ENCODE peak calls at places on chromosomes 3 and 15, in five cellular contexts. V is fibroblast of lung, T is cardiac fibroblast, I is astrocyte of the spinal cord, B is coronary artery. U is an unnamed sample.
A peak's percentile ranks its signal among the peaks of the same experiment; 100 is the strongest.

GRCh38 chr15:89341316-89342005 is 6.8 kb upstream of the POLG start:
- DNase-seq in V (no peak), T (no peak), I (no peak), B (no peak), U (no peak)

GRCh38 chr3:119184083-119184482 is 10.7 kb downstream of the UPK1B start:
- DNase-seq in V (no peak), T (no peak), I (no peak), B (no peak), U (no peak)

GRCh38 chr15:85381850-85382751 is 1.7 kb downstream of the AKAP13 start:
- DNase-seq in V (peak; percentile 44), T (peak; percentile 35), I (no peak), B (no peak), U (no peak)

GRCh38 chr15:52879862-52880261 is 89.7 kb upstream of the ONECUT1 start:
- DNase-seq in V (no peak), T (no peak), I (no peak), B (no peak), U (no peak)

GRCh38 chr3:95588473-95588872 is 1225.9 kb upstream of the EPHA6 start:
- DNase-seq in V (no peak), T (no peak), I (no peak), B (no peak), U (no peak)

GRCh38 chr3:111412656-111413055 is 129.3 kb upstream of the CD96 start:
- DNase-seq in V (no peak), T (no peak), I (no peak), B (no peak), U (no peak)

GRCh38 chr3:14179114-14179465 is 473 bp downstream of the LSM3 start:
- DNase-seq in V (no peak), T (no peak), I (no peak), B (no peak), U (no peak)

GRCh38 chr3:115523467-115523866 is 99.8 kb upstream of the GAP43 start:
- DNase-seq in V (no peak), T (no peak), I (no peak), B (no peak), U (no peak)

GRCh38 chr3:193974147-193974546 is 161.8 kb upstream of the HES1 start:
- DNase-seq in V (peak; percentile 97), T (no peak), I (peak; percentile 93), B (no peak), U (no peak)

GRCh38 chr15:33148129-33148850 is 46.2 kb downstream of the FMN1 start:
- DNase-seq in V (no peak), T (no peak), I (no peak), B (no peak), U (no peak)

GRCh38 chr3:27533718-27534578 is 49.8 kb upstream of the SLC4A7 start:
- DNase-seq in V (peak; percentile 99), T (peak; percentile 99), I (peak; percentile 99), B (peak; percentile 88), U (no peak)

GRCh38 chr3:9229886-9230285 is 19.6 kb downstream of the SRGAP3 start:
- DNase-seq in V (no peak), T (no peak), I (no peak), B (no peak), U (no peak)

GRCh38 chr15:60590935-60591490 is 112.1 kb upstream of the ICE2 start:
- DNase-seq in V (peak; percentile 25), T (peak; percentile 62), I (peak; percentile 26), B (peak; percentile 78), U (peak; percentile 36)

GRCh38 chr15:77187751-77188464 is 117.0 kb upstream of the TSPAN3 start:
- DNase-seq in V (peak; percentile 58), T (peak; percentile 82), I (peak; percentile 61), B (no peak), U (no peak)

GRCh38 chr3:151075869-151076573 is 9.4 kb upstream of the MED12L start:
- DNase-seq in V (no peak), T (no peak), I (no peak), B (no peak), U (no peak)

GRCh38 chr3:183210862-183211341 is 42.2 kb upstream of the B3GNT5 start:
- DNase-seq in V (no peak), T (no peak), I (no peak), B (no peak), U (no peak)

GRCh38 chr3:121252676-121253075 is 293.1 kb downstream of the POLQ start:
- DNase-seq in V (no peak), T (no peak), I (no peak), B (no peak), U (no peak)

GRCh38 chr3:105427332-105427731 is 60.6 kb downstream of the ALCAM start:
- DNase-seq in V (no peak), T (no peak), I (no peak), B (no peak), U (no peak)

GRCh38 chr3:72446406-72447058 is 401.7 kb downstream of the SHQ1 start:
- DNase-seq in V (peak; percentile 41), T (peak; percentile 43), I (peak; percentile 29), B (peak; percentile 81), U (peak; percentile 41)

GRCh38 chr15:37252530-37252929 is 152.2 kb upstream of the MEIS2 start:
- DNase-seq in V (no peak), T (no peak), I (no peak), B (no peak), U (no peak)

GRCh38 chr3:12224181-12225147 is 64.4 kb upstream of the PPARG start:
- DNase-seq in V (peak; percentile 92), T (peak; percentile 76), I (peak; percentile 78), B (no peak), U (no peak)

GRCh38 chr15:90638241-90638691 is 78.9 kb upstream of the BLM start:
- DNase-seq in V (no peak), T (no peak), I (no peak), B (no peak), U (no peak)

GRCh38 chr3:49006591-49007067 is 562 bp upstream of the WDR6 start:
- DNase-seq in V (peak; percentile 60), T (peak; percentile 53), I (peak; percentile 59), B (no peak), U (no peak)

GRCh38 chr15:90219421-90220141 is 14.2 kb downstream of the CIB1 start:
- DNase-seq in V (no peak), T (peak; percentile 23), I (no peak), B (no peak), U (peak; percentile 55)

GRCh38 chr3:146469206-146470017 is at the start of gene PLSCR2:
- DNase-seq in V (peak; percentile 38), T (peak; percentile 24), I (no peak), B (peak; percentile 73), U (no peak)

GRCh38 chr3:101381809-101382208 is 61.4 kb upstream of the IMPG2 start:
- DNase-seq in V (peak; percentile 31), T (peak; percentile 70), I (peak; percentile 55), B (no peak), U (no peak)

GRCh38 chr3:100335137-100335833 is 728 bp downstream of the NIT2 start:
- DNase-seq in V (no peak), T (peak; percentile 26), I (peak; percentile 19), B (no peak), U (no peak)

GRCh38 chr15:76865548-76865991 is 39.6 kb downstream of the SCAPER start:
- DNase-seq in V (no peak), T (no peak), I (no peak), B (no peak), U (no peak)

GRCh38 chr15:56820333-56820732 is 87.0 kb upstream of the ZNF280D start:
- DNase-seq in V (no peak), T (no peak), I (no peak), B (no peak), U (no peak)

GRCh38 chr15:59999064-59999377 is 5.1 kb upstream of the FOXB1 start:
- DNase-seq in V (no peak), T (no peak), I (no peak), B (no peak), U (no peak)

DNA sequence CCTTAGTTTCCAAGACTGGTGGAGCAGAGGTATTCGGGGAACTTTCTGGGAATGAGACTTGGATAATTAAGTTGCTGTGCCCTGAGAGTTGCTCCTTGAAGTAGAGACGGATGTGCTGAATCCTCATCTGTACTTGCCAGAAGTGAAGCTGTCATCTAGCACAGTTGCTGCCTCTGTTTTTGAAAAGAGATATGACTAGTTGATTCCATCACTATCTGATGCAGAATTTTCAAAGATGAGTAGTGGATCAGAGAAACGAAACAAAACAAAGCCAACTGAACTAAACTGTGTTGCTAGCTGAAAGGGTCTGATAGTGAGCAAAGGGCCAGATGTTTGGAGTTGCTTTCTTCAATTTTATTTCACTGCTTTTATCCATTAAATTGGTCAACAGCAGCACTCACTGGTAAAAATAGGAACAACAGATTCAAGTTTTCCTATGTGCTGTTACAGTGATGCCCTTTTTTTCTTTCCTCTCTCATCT is 52.7 kb downstream of the MITF start:
- DNase-seq in V (peak; percentile 26), T (peak; percentile 61), I (peak; percentile 53), B (no peak), U (no peak)
- TF ChIP-seq CTCF in V (peak; percentile 60), T (peak; percentile 42), I (peak; percentile 51), B (no peak), U (peak; percentile 55)

GRCh38 chr3:64264491-64265109 is 39.3 kb upstream of the PRICKLE2 start:
- DNase-seq in V (peak; percentile 29), T (peak; percentile 46), I (peak; percentile 20), B (no peak), U (no peak)
- TF ChIP-seq CTCF in V (no peak), T (no peak), I (no peak), B (no peak), U (no peak)

DNA sequence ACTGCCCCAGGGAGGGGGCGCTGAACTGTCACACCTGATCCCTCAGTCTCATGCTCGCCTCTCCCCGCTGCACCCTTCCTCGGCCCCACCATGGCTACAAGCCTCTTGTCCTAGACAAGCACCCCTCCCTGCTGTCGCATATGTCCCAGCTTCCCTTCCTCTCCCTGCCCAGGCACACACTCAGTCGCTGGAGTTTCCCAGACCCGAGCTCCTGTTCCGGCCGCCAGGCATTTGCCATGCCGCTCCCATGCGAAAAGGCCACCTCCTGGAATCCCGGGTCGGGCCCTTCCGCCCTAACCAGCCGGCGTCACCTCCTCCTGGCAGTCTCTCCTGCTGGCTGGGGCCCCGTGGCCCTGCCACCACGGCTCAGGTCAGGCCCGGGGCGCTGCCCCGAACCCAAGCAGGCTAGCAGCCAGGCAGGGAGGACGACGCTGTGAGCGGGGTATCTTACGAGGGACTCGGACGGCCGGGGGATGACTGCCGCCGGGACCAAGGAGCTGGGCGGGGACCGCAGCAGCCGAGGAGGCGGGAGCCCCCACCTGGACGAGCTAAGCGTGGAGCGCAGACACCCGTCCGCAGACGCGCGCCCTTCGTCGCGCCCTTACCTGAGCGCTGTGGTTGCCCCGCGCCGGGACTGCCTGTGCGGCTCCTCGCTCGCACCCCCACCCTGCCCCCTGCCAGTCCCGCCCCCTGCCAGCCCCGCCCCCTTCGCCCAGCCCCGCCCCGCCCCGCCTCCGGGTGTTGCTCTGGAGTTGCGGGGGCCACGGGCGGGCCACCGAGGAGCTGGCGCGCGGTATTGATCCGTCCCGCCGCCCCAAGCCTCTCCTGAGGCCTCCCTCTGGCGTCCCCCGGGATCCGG is at the start of gene ALS2CL:
- DNase-seq in V (peak; percentile 6), T (no peak), I (no peak), B (peak; percentile 89), U (peak; percentile 31)
- TF ChIP-seq CTCF in V (no peak), T (no peak), I (no peak), B (no peak), U (no peak)

GRCh38 chr15:64874131-64874530 is 32.4 kb downstream of the PLEKHO2 start:
- DNase-seq in V (no peak), T (no peak), I (no peak), B (no peak), U (no peak)

GRCh38 chr15:64875641-64876223 is 34.0 kb downstream of the PLEKHO2 start:
- DNase-seq in V (no peak), T (no peak), I (no peak), B (no peak), U (no peak)

GRCh38 chr15:64883097-64883581 is 28.6 kb upstream of the ANKDD1A start:
- DNase-seq in V (no peak), T (peak; percentile 74), I (no peak), B (no peak), U (no peak)

GRCh38 chr15:64878708-64879107 is 33.0 kb upstream of the ANKDD1A start:
- DNase-seq in V (no peak), T (no peak), I (no peak), B (no peak), U (no peak)

GRCh38 chr15:64877435-64877834 is 34.3 kb upstream of the ANKDD1A start:
- DNase-seq in V (no peak), T (peak; percentile 47), I (no peak), B (no peak), U (no peak)
- TF ChIP-seq CTCF in V (no peak), T (no peak), I (no peak), B (no peak), U (no peak)

U was measured in neural crest cell.